ENCODE peak calls at places on chromosome 7, in six cellular contexts. A is germinal center; U is activated CD8-positive, alpha-beta memory T cell treated with anti-CD3 and anti-CD28 coated beads for 24 hours; L is renal cortical epithelial cell; W is dorsolateral prefrontal cortex; R is RCC 7860. Z is an unnamed sample.

GRCh38 chr7:7795736-7796135 is 77.3 kb upstream of the RPA3 start:
- DNase-seq in A (no peak), U (no peak), L (peak), W (no peak), R (peak), Z (no peak)

GRCh38 chr7:106823631-106824030 is 41.5 kb upstream of the PIK3CG start:
- DNase-seq in A (no peak), U (no peak), L (peak), W (no peak), R (peak), Z (no peak)

GRCh38 chr7:94418851-94419250 is 24.2 kb downstream of the COL1A2 start:
- DNase-seq in A (no peak), U (no peak), L (no peak), W (no peak), R (no peak), Z (no peak)

GRCh38 chr7:17195576-17195975 is 102.9 kb upstream of the AHR start:
- DNase-seq in A (peak), U (no peak), L (no peak), W (no peak), R (no peak), Z (no peak)

GRCh38 chr7:107327986-107328569 is 141.8 kb upstream of the GPR22 start:
- DNase-seq in A (no peak), U (no peak), L (peak), W (no peak), R (no peak), Z (no peak)

GRCh38 chr7:117323877-117324699 is 1.2 kb upstream of the WNT2 start:
- DNase-seq in A (no peak), U (no peak), L (no peak), W (peak), R (no peak), Z (no peak)

GRCh38 chr7:145016068-145016467 is 180.2 kb upstream of the TPK1 start:
- DNase-seq in A (no peak), U (no peak), L (no peak), W (no peak), R (no peak), Z (no peak)

GRCh38 chr7:112630565-112630964 is 149.8 kb downstream of the LSMEM1 start:
- DNase-seq in A (no peak), U (no peak), L (no peak), W (no peak), R (no peak), Z (no peak)

GRCh38 chr7:112908106-112908505 is 117.9 kb upstream of the TMEM168 start:
- DNase-seq in A (no peak), U (no peak), L (peak), W (no peak), R (no peak), Z (no peak)

GRCh38 chr7:37480642-37481041 is 32.0 kb upstream of the ELMO1 start:
- DNase-seq in A (no peak), U (no peak), L (peak), W (no peak), R (no peak), Z (no peak)

GRCh38 chr7:143934526-143935340 is at the start of gene OR2F2:
- DNase-seq in A (no peak), U (no peak), L (no peak), W (no peak), R (no peak), Z (no peak)

GRCh38 chr7:2520131-2520807 is 695 bp downstream of the LFNG start:
- DNase-seq in A (peak), U (peak), L (no peak), W (no peak), R (no peak), Z (peak)

GRCh38 chr7:72751978-72752377 is 76.0 kb downstream of the TYW1B start:
- DNase-seq in A (no peak), U (no peak), L (no peak), W (no peak), R (no peak), Z (no peak)

GRCh38 chr7:30548762-30549344 is 44.2 kb upstream of the GGCT start:
- DNase-seq in A (peak), U (no peak), L (peak), W (peak), R (peak), Z (peak)

GRCh38 chr7:43536773-43537172 is 46.1 kb upstream of the STK17A start:
- DNase-seq in A (no peak), U (no peak), L (no peak), W (no peak), R (no peak), Z (no peak)

GRCh38 chr7:139683137-139683871 is 94.5 kb downstream of the HIPK2 start:
- DNase-seq in A (no peak), U (no peak), L (peak), W (no peak), R (peak), Z (peak)

GRCh38 chr7:108947521-108947920 is 377.8 kb downstream of the DNAJB9 start:
- DNase-seq in A (no peak), U (no peak), L (no peak), W (no peak), R (no peak), Z (no peak)

GRCh38 chr7:106196460-106197021 is 84.4 kb upstream of the SYPL1 start:
- DNase-seq in A (no peak), U (no peak), L (no peak), W (no peak), R (no peak), Z (no peak)

GRCh38 chr7:155971180-155971770 is 159.0 kb upstream of the SHH start:
- DNase-seq in A (no peak), U (peak), L (no peak), W (no peak), R (no peak), Z (no peak)

GRCh38 chr7:110557-111232 is 81.7 kb upstream of the FAM20C start:
- DNase-seq in A (no peak), U (no peak), L (no peak), W (no peak), R (no peak), Z (no peak)

GRCh38 chr7:25259487-25260243 is 31.4 kb upstream of the NPVF start:
- DNase-seq in A (peak), U (peak), L (peak), W (peak), R (peak), Z (peak)

GRCh38 chr7:26061340-26062239 is 90.4 kb upstream of the NFE2L3 start:
- DNase-seq in A (peak), U (peak), L (peak), W (peak), R (peak), Z (peak)

GRCh38 chr7:157520249-157520648 is 183.4 kb downstream of the DNAJB6 start:
- DNase-seq in A (no peak), U (peak), L (no peak), W (no peak), R (no peak), Z (no peak)

GRCh38 chr7:66138994-66139752 is 24.5 kb downstream of the CRCP start:
- DNase-seq in A (no peak), U (no peak), L (peak), W (no peak), R (peak), Z (no peak)

GRCh38 chr7:100706672-100707311 is 871 bp downstream of the POP7 start:
- DNase-seq in A (no peak), U (no peak), L (no peak), W (no peak), R (no peak), Z (no peak)

GRCh38 chr7:140570120-140570519 is 70.5 kb downstream of the DENND2A start:
- DNase-seq in A (no peak), U (no peak), L (no peak), W (no peak), R (no peak), Z (no peak)

GRCh38 chr7:6476596-6477374 is 29.0 kb upstream of the DAGLB start:
- DNase-seq in A (peak), U (no peak), L (no peak), W (no peak), R (no peak), Z (no peak)

GRCh38 chr7:155310425-155311114 is 12.9 kb downstream of the INSIG1 start:
- DNase-seq in A (no peak), U (no peak), L (peak), W (no peak), R (no peak), Z (no peak)

GRCh38 chr7:132561763-132562162 is 14.5 kb downstream of the PLXNA4 start:
- DNase-seq in A (no peak), U (no peak), L (no peak), W (no peak), R (no peak), Z (no peak)

GRCh38 chr7:129607471-129608120 is 3.9 kb upstream of the NRF1 start:
- DNase-seq in A (peak), U (no peak), L (no peak), W (no peak), R (no peak), Z (peak)